ENCODE peak calls at places on chromosomes 12 and 14, in eight cellular contexts. K is tibial artery, Q is mammary epithelial cell, U is sigmoid colon, S is HFF-Myc, L is upper lobe of right lung, Y is H9, M is GM23338. N is an unnamed sample.

GRCh38 chr12:129659927-129660326 is 243.9 kb downstream of the TMEM132D start:
- DNase-seq in K (no peak), Q (no peak), U (no peak), S (peak; percentile 46), L (no peak), Y (no peak), M (no peak), N (peak; percentile 96)

GRCh38 chr12:114726092-114726710 is 42.2 kb upstream of the TBX3 start:
- DNase-seq in K (no peak), Q (no peak), U (no peak), S (no peak), L (no peak), Y (no peak), M (no peak), N (no peak)

GRCh38 chr12:82438356-82438755 is 80.0 kb downstream of the METTL25 start:
- DNase-seq in K (no peak), Q (peak; percentile 56), U (no peak), S (no peak), L (no peak), Y (no peak), M (no peak), N (peak; percentile 46)

GRCh38 chr12:9361879-9362326 is 153.7 kb upstream of the PZP start:
- DNase-seq in K (no peak), Q (no peak), U (no peak), S (no peak), L (no peak), Y (peak; percentile 24), M (no peak), N (no peak)

GRCh38 chr14:90545431-90545830 is 148.6 kb downstream of the CALM1 start:
- DNase-seq in K (no peak), Q (no peak), U (no peak), S (no peak), L (no peak), Y (no peak), M (no peak), N (no peak)

GRCh38 chr12:121581681-121582439 is 1.0 kb upstream of the KDM2B start:
- DNase-seq in K (peak; percentile 62), Q (no peak), U (no peak), S (no peak), L (no peak), Y (no peak), M (no peak), N (no peak)

GRCh38 chr12:4099276-4099675 is 174.3 kb upstream of the CCND2 start:
- DNase-seq in K (no peak), Q (no peak), U (no peak), S (no peak), L (no peak), Y (no peak), M (peak; percentile 32), N (no peak)

GRCh38 chr14:50530358-50530757 is 2.0 kb downstream of the MAP4K5 start:
- DNase-seq in K (no peak), Q (peak; percentile 47), U (no peak), S (no peak), L (no peak), Y (no peak), M (no peak), N (no peak)

GRCh38 chr14:61524211-61524806 is 171.0 kb upstream of the HIF1A start:
- DNase-seq in K (no peak), Q (peak; percentile 95), U (no peak), S (no peak), L (no peak), Y (no peak), M (no peak), N (peak; percentile 89)

GRCh38 chr14:51776102-51776894 is 84.1 kb upstream of the GNG2 start:
- DNase-seq in K (peak; percentile 24), Q (peak; percentile 55), U (peak; percentile 75), S (peak; percentile 27), L (no peak), Y (peak; percentile 89), M (peak; percentile 89), N (peak; percentile 66)

GRCh38 chr14:48731260-48731659 is 854.9 kb downstream of the RPS29 start:
- DNase-seq in K (no peak), Q (no peak), U (no peak), S (no peak), L (no peak), Y (no peak), M (no peak), N (peak; percentile 1)

GRCh38 chr12:132364348-132364902 is 35.0 kb upstream of the GALNT9 start:
- DNase-seq in K (no peak), Q (no peak), U (no peak), S (no peak), L (peak; percentile 48), Y (no peak), M (no peak), N (no peak)

GRCh38 chr12:122024132-122024785 is 2.6 kb downstream of the BCL7A start:
- DNase-seq in K (no peak), Q (peak; percentile 35), U (no peak), S (no peak), L (no peak), Y (no peak), M (peak; percentile 23), N (no peak)

GRCh38 chr14:30272848-30273563 is 286.0 kb upstream of the G2E3 start:
- DNase-seq in K (no peak), Q (no peak), U (no peak), S (no peak), L (no peak), Y (no peak), M (no peak), N (no peak)

GRCh38 chr12:26697217-26697616 is 135.8 kb downstream of the ITPR2 start:
- DNase-seq in K (no peak), Q (no peak), U (no peak), S (no peak), L (no peak), Y (no peak), M (no peak), N (peak; percentile 59)

GRCh38 chr14:103118019-103118662 is 5.1 kb upstream of the TNFAIP2 start:
- DNase-seq in K (peak; percentile 87), Q (no peak), U (peak; percentile 92), S (no peak), L (no peak), Y (no peak), M (no peak), N (no peak)

GRCh38 chr12:65300679-65301349 is 22.3 kb downstream of the MSRB3 start:
- DNase-seq in K (no peak), Q (peak; percentile 16), U (no peak), S (no peak), L (no peak), Y (peak; percentile 55), M (peak; percentile 73), N (peak; percentile 41)
- TF ChIP-seq CTCF in K (no peak), Q (peak; percentile 47), U (peak; percentile 34), S (peak; percentile 56), L (peak; percentile 26), Y (peak; percentile 76), M (peak; percentile 78), N (peak; percentile 21)

DNA sequence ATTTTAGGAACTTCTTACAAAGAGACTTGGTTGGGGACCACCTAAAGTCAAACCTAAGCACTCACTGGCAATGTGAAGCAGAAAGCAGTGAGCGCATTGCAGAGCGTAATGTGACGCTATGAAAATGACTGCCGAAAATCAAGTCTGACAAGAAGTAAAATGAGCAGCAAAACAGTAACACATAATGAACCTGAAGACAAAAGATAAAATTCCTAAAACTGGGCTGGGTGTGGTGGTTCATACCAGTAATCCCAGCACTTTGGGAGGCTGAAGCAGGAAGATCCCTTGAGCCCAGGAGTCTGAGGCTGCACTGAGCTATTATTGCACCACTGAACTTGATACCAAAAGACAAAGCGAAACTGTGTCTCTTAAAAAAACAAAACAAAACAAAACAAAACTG is 16.5 kb downstream of the CORO1C start:
- DNase-seq in K (no peak), Q (no peak), U (no peak), S (no peak), L (no peak), Y (no peak), M (no peak), N (no peak)
- TF ChIP-seq CTCF in K (no peak), Q (no peak), U (no peak), S (no peak), L (no peak), Y (no peak), M (no peak), N (no peak)

DNA sequence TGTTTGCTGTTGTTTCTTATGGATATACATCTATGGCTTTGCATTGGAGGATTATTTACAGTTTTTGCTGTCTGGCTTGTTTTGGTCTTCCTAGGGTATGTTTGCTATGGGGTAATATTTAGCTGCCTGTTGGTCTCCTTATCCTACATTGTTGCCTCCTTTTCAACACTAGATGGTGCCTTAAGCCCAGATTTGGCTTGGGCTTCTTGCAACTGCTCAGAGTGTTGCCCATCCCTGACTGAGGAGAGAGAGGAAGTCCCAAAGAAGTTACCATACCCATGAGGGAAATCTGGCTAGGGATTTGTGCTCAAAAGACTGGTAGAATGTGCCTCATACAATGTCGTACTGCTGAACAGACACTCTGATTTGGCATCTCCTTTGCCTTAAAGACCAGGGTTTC is 94.6 kb upstream of the MUCL1 start:
- DNase-seq in K (no peak), Q (peak; percentile 52), U (no peak), S (no peak), L (no peak), Y (peak; percentile 74), M (peak; percentile 87), N (peak; percentile 69)
- TF ChIP-seq CTCF in K (no peak), Q (peak; percentile 70), U (no peak), S (no peak), L (peak; percentile 9), Y (peak; percentile 81), M (peak; percentile 83), N (peak; percentile 60)

DNA sequence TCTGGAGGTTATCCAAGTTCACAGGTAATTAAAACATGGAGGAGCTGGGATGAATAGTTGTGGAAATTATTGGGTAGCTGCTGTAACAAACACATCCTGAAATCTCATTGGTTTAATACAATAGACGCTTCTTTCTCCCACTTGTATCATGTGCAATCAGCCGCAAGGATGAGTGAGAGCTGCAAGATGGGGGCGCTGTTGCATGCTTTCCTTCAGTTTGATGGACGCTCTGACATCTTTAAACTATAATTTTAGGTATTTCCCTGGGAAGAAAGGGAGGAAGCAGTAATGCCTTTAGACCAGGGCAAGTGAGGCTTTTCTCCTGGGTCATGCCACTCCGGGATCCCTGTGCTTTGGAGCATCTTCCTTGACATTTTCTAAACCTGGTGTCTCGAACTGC is 178.7 kb downstream of the PAWR start:
- DNase-seq in K (no peak), Q (no peak), U (no peak), S (no peak), L (no peak), Y (peak; percentile 76), M (peak; percentile 89), N (peak; percentile 27)
- TF ChIP-seq CTCF in K (no peak), Q (peak; percentile 31), U (no peak), S (peak; percentile 32), L (no peak), Y (peak; percentile 90), M (peak; percentile 95), N (no peak)

DNA sequence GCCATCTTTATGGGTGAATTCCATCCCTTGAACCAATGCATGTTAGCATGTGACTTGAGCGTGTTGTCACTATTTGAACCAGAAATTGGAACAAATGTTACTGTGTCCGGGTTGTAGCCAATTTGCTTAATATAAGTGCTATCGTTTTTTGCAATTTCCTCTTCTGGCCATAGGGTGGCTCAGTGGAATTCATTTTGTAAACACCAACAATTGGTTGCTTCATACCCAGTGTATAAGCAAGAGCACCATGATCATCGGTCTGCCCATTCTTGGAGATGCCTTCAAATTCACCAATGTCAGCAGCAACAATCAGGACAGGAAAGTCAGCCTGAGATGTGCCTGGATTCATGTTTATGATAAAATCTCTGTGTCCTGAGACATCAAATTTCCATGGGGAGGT is 5.0 kb upstream of the NEDD1 start:
- DNase-seq in K (no peak), Q (no peak), U (no peak), S (no peak), L (no peak), Y (no peak), M (no peak), N (no peak)
- TF ChIP-seq CTCF in K (no peak), Q (no peak), U (no peak), S (peak; percentile 5), L (no peak), Y (no peak), M (no peak), N (peak; percentile 5)

N was measured in MCF 10A.